ENCODE peak calls at places on chromosomes 3 and 15, in seven cellular contexts. X is GM13976, A is fibroblast of lung, H is ascending aorta, E is HL-60, Z is cardiac muscle cell, F is colonic mucosa. W is an unnamed sample.

GRCh38 chr3:134817297-134817696 is 22.2 kb downstream of the EPHB1 start:
- DNase-seq in X (no peak), A (no peak), H (no peak), E (no peak), Z (no peak), F (no peak), W (no peak)

GRCh38 chr3:69082805-69083204 is 1.9 kb upstream of the ARL6IP5 start:
- DNase-seq in X (peak; percentile 70), A (peak; percentile 86), H (no peak), E (peak; percentile 74), Z (peak; percentile 76), F (peak; percentile 53), W (no peak)

GRCh38 chr3:9079674-9080073 is 116.4 kb upstream of the RAD18 start:
- DNase-seq in X (no peak), A (no peak), H (no peak), E (no peak), Z (no peak), F (no peak), W (no peak)

GRCh38 chr3:28347374-28348285 is 891 bp upstream of the ZCWPW2 start:
- DNase-seq in X (no peak), A (peak; percentile 4), H (no peak), E (peak; percentile 50), Z (peak; percentile 84), F (no peak), W (peak; percentile 9)

GRCh38 chr3:151356791-151357460 is 27.6 kb upstream of the P2RY13 start:
- DNase-seq in X (no peak), A (peak; percentile 71), H (no peak), E (peak; percentile 14), Z (no peak), F (no peak), W (no peak)

GRCh38 chr3:50978991-50979667 is 304.4 kb downstream of the DOCK3 start:
- DNase-seq in X (no peak), A (no peak), H (no peak), E (no peak), Z (no peak), F (no peak), W (no peak)

GRCh38 chr3:143753456-143753855 is 94.8 kb downstream of the SLC9A9 start:
- DNase-seq in X (no peak), A (no peak), H (no peak), E (no peak), Z (no peak), F (no peak), W (no peak)

GRCh38 chr15:70653426-70653825 is 109.9 kb downstream of the UACA start:
- DNase-seq in X (no peak), A (no peak), H (no peak), E (no peak), Z (no peak), F (no peak), W (no peak)

GRCh38 chr15:74955796-74956647 is 550 bp downstream of the RPP25 start:
- DNase-seq in X (peak; percentile 76), A (peak; percentile 53), H (no peak), E (peak; percentile 63), Z (peak; percentile 82), F (peak; percentile 84), W (peak; percentile 86)

GRCh38 chr3:124297062-124297980 is 305.4 kb upstream of the ROPN1 start:
- DNase-seq in X (no peak), A (no peak), H (no peak), E (no peak), Z (peak; percentile 26), F (no peak), W (no peak)

GRCh38 chr3:113268306-113268705 is 56.9 kb downstream of the BOC start:
- DNase-seq in X (no peak), A (no peak), H (no peak), E (no peak), Z (no peak), F (no peak), W (no peak)

GRCh38 chr3:50292159-50292923 is at the start of gene IFRD2:
- DNase-seq in X (peak; percentile 97), A (peak; percentile 97), H (peak; percentile 93), E (peak; percentile 98), Z (peak; percentile 98), F (peak; percentile 97), W (peak; percentile 99)

GRCh38 chr3:192422998-192423349 is 304.4 kb downstream of the FGF12 start:
- DNase-seq in X (no peak), A (no peak), H (no peak), E (no peak), Z (peak; percentile 47), F (no peak), W (no peak)

GRCh38 chr3:65953301-65953812 is 85.4 kb downstream of the MAGI1 start:
- DNase-seq in X (no peak), A (peak; percentile 82), H (no peak), E (no peak), Z (peak; percentile 35), F (peak; percentile 88), W (peak; percentile 81)

GRCh38 chr3:146498002-146498736 is 28.8 kb upstream of the PLSCR2 start:
- DNase-seq in X (no peak), A (no peak), H (no peak), E (no peak), Z (no peak), F (no peak), W (peak; percentile 31)

GRCh38 chr3:46030626-46031025 is 3.3 kb upstream of the XCR1 start:
- DNase-seq in X (no peak), A (no peak), H (no peak), E (no peak), Z (no peak), F (no peak), W (no peak)

GRCh38 chr3:153160451-153161137 is 1.4 kb upstream of the RAP2B start:
- DNase-seq in X (peak; percentile 74), A (peak; percentile 92), H (peak; percentile 66), E (peak; percentile 70), Z (peak; percentile 91), F (peak; percentile 76), W (peak; percentile 79)

GRCh38 chr3:69541823-69542264 is 156.0 kb upstream of the FRMD4B start:
- DNase-seq in X (peak; percentile 26), A (no peak), H (no peak), E (peak; percentile 65), Z (peak; percentile 6), F (no peak), W (no peak)

GRCh38 chr15:99019558-99020540 is 12.3 kb upstream of the PGPEP1L start:
- DNase-seq in X (no peak), A (peak; percentile 65), H (no peak), E (no peak), Z (peak; percentile 60), F (no peak), W (no peak)

DNA sequence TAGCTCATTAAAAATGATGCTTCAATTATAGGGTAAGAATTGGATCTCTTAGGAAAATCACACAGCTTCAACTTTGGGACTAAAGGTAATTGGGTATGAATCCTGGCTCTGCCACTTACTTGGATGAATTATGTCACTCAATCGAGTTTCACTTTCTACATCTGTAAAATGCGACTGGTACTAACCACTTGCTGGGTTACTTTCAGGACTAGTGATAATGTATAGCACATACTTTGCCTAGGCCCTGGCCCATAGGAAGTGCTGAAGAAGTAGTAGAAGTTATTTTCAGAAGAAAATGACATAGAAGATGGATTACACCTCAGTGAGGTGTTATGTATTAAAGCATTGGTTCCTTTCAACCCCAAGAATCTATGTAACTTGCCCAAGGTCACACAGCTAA is 29.5 kb upstream of the AP4E1 start:
- DNase-seq in X (no peak), A (no peak), H (no peak), E (no peak), Z (no peak), F (no peak), W (no peak)
- TF ChIP-seq CTCF in X (no peak), A (no peak), H (no peak), E (no peak), Z (no peak), F (no peak), W (no peak)

GRCh38 chr3:11271986-11272904 is at the start of gene ATG7:
- DNase-seq in X (peak; percentile 99), A (peak; percentile 95), H (peak; percentile 91), E (peak; percentile 97), Z (peak; percentile 98), F (peak; percentile 98), W (peak; percentile 98)
- TF ChIP-seq CTCF in X (no peak), A (no peak), H (no peak), E (no peak), Z (no peak), F (no peak), W (no peak)

DNA sequence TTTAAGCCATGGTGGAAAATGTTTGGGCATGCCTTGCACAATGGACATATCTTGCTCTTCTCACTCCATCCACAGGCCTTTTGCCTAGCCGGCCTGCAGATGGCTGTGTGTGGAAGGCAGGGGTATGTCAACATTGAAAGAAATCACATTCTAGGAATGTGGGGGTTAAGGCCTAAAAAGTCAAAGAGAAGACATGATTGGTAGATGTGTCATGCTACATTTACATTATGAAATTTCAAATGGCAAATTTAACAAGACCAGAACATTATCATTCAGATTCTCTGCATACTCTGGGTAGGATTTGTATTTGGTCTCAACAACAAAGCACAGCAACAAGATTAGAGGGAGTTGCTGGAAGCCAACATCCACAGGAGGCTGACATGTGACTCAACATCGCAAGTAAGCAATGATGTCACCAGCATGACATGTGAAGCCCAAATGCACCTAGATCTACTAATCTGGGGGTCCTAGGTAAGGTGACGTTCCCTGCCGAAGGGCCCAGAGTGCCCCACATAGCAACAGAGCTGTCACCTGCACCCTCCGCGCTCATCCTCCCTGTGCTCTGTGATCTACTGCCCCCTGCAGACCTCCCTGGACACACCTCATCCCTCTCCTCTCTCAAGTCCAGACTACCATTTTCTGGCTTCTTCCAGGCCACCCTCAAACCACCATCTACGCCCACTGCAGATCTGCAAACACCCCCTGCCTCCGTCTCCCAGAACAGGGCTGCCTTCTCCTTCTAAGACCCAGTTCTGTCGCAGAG is 39.4 kb downstream of the CLDN18 start:
- DNase-seq in X (no peak), A (peak; percentile 77), H (no peak), E (no peak), Z (peak; percentile 49), F (no peak), W (no peak)
- TF ChIP-seq CTCF in X (no peak), A (peak; percentile 10), H (no peak), E (no peak), Z (no peak), F (no peak), W (no peak)

DNA sequence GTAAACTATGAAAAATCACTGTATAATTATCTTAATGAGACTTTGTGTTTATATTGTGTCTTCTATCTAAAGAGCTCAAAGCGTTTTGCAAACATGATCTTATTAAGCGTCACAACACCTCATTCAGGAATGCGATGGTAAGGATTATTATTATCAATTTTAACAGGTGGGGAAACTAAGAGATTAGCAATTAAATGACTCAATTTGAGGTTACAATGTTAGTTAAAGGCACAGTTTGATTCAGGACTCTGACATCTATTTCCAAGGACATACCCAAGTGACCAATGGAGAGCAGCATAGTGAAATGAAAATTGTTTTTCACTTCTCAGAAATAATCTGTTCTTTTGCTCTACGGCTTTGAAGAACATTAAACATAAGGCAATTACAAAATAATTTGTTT is 74.6 kb downstream of the FMN1 start:
- DNase-seq in X (no peak), A (no peak), H (no peak), E (no peak), Z (no peak), F (no peak), W (no peak)
- TF ChIP-seq CTCF in X (no peak), A (no peak), H (no peak), E (no peak), Z (no peak), F (no peak), W (no peak)

GRCh38 chr3:61858054-61858453 is 296.7 kb downstream of the PTPRG start:
- DNase-seq in X (no peak), A (peak; percentile 42), H (no peak), E (no peak), Z (peak; percentile 67), F (no peak), W (no peak)
- TF ChIP-seq CTCF in X (peak; percentile 28), A (peak; percentile 49), H (peak; percentile 21), E (no peak), Z (peak; percentile 54), F (peak; percentile 34), W (no peak)

W was measured in mucosa of descending colon.